ENCODE peak calls at places on chromosomes 12 and 14, in five cellular contexts. I, E, D, J and Z are unnamed samples.

GRCh38 chr12:113092478-113093408 is 36.2 kb downstream of the DTX1 start:
- DNase-seq in I (no peak), E (peak; percentile 43), D (peak; percentile 34), J (no peak), Z (peak; percentile 63)

GRCh38 chr14:65277027-65277426 is 135.5 kb upstream of the FUT8 start:
- DNase-seq in I (no peak), E (no peak), D (no peak), J (no peak), Z (no peak)

GRCh38 chr12:122395319-122395718 is 27.1 kb downstream of the CLIP1 start:
- DNase-seq in I (no peak), E (no peak), D (no peak), J (peak; percentile 83), Z (no peak)

GRCh38 chr12:96225003-96225855 is 31.1 kb downstream of the ELK3 start:
- DNase-seq in I (no peak), E (no peak), D (no peak), J (no peak), Z (peak; percentile 52)

GRCh38 chr12:56988207-56988739 is 18.1 kb downstream of the ZBTB39 start:
- DNase-seq in I (no peak), E (peak; percentile 1), D (no peak), J (peak; percentile 80), Z (no peak)

GRCh38 chr12:107431942-107432341 is 253.7 kb upstream of the PWP1 start:
- DNase-seq in I (no peak), E (peak; percentile 8), D (no peak), J (no peak), Z (no peak)

GRCh38 chr12:25992026-25992782 is 33.7 kb downstream of the RASSF8 start:
- DNase-seq in I (no peak), E (no peak), D (no peak), J (no peak), Z (no peak)

GRCh38 chr14:76617440-76617839 is 143.8 kb upstream of the VASH1 start:
- DNase-seq in I (no peak), E (no peak), D (no peak), J (no peak), Z (no peak)

GRCh38 chr14:81655423-81656314 is 122.0 kb upstream of the SEL1L start:
- DNase-seq in I (peak; percentile 50), E (peak; percentile 3), D (no peak), J (peak; percentile 21), Z (no peak)

GRCh38 chr12:73863541-73863940 is 674.1 kb upstream of the ATXN7L3B start:
- DNase-seq in I (no peak), E (no peak), D (no peak), J (peak; percentile 69), Z (no peak)

GRCh38 chr12:24615967-24616411 is 332.9 kb downstream of the BCAT1 start:
- DNase-seq in I (no peak), E (no peak), D (no peak), J (peak; percentile 36), Z (no peak)

GRCh38 chr14:76863724-76864407 is 37.7 kb downstream of the LRRC74A start:
- DNase-seq in I (no peak), E (peak; percentile 52), D (no peak), J (no peak), Z (peak; percentile 65)

GRCh38 chr14:37903561-37904191 is 304.0 kb upstream of the SSTR1 start:
- DNase-seq in I (no peak), E (peak; percentile 29), D (no peak), J (peak; percentile 14), Z (no peak)

GRCh38 chr14:29310757-29311156 is 544.2 kb downstream of the FOXG1 start:
- DNase-seq in I (no peak), E (no peak), D (no peak), J (peak; percentile 31), Z (no peak)

GRCh38 chr12:121364657-121365265 is 12.6 kb upstream of the ANAPC5 start:
- DNase-seq in I (no peak), E (no peak), D (no peak), J (peak; percentile 57), Z (no peak)

GRCh38 chr12:132178801-132179401 is 34.6 kb downstream of the NOC4L start:
- DNase-seq in I (no peak), E (no peak), D (no peak), J (no peak), Z (peak; percentile 21)

GRCh38 chr12:44377443-44378160 is 498.5 kb downstream of the NELL2 start:
- DNase-seq in I (no peak), E (no peak), D (no peak), J (no peak), Z (no peak)

GRCh38 chr12:38124247-38125012 is 192.1 kb upstream of the ALG10B start:
- DNase-seq in I (no peak), E (no peak), D (no peak), J (no peak), Z (no peak)

GRCh38 chr12:8034802-8035201 is 2.3 kb downstream of the FOXJ2 start:
- DNase-seq in I (no peak), E (no peak), D (no peak), J (no peak), Z (no peak)

GRCh38 chr12:122793685-122794106 is 19.3 kb downstream of the CCDC62 start:
- DNase-seq in I (no peak), E (peak; percentile 70), D (no peak), J (peak; percentile 37), Z (no peak)

GRCh38 chr14:46580941-46581671 is 70.5 kb downstream of the RPL10L start:
- DNase-seq in I (no peak), E (peak; percentile 38), D (no peak), J (no peak), Z (no peak)

GRCh38 chr12:97995085-97995484 is 520.3 kb upstream of the TMPO start:
- DNase-seq in I (no peak), E (no peak), D (no peak), J (no peak), Z (no peak)

GRCh38 chr12:9948606-9949286 is 16.6 kb upstream of the CLEC2A start:
- DNase-seq in I (no peak), E (peak; percentile 87), D (no peak), J (no peak), Z (no peak)

GRCh38 chr12:102376251-102376747 is 104.1 kb downstream of the IGF1 start:
- DNase-seq in I (no peak), E (no peak), D (no peak), J (no peak), Z (no peak)

GRCh38 chr12:19161251-19161650 is 31.7 kb downstream of the PLEKHA5 start:
- DNase-seq in I (no peak), E (no peak), D (no peak), J (no peak), Z (no peak)

GRCh38 chr14:71716371-71716770 is 215.9 kb upstream of the RGS6 start:
- DNase-seq in I (no peak), E (no peak), D (no peak), J (no peak), Z (no peak)

GRCh38 chr14:30291216-30291615 is 267.7 kb upstream of the G2E3 start:
- DNase-seq in I (no peak), E (no peak), D (no peak), J (peak; percentile 3), Z (no peak)

GRCh38 chr12:130916251-130916911 is 37.3 kb upstream of the ADGRD1 start:
- DNase-seq in I (peak; percentile 60), E (peak; percentile 69), D (peak; percentile 29), J (peak; percentile 17), Z (peak; percentile 73)

GRCh38 chr12:113135178-113136127 is at the start of gene RASAL1:
- DNase-seq in I (no peak), E (peak; percentile 43), D (peak; percentile 51), J (no peak), Z (no peak)

GRCh38 chr14:38297681-38298080 is 41.8 kb upstream of the CLEC14A start:
- DNase-seq in I (no peak), E (no peak), D (no peak), J (no peak), Z (no peak)

GRCh38 chr12:99670635-99671034 is 23.1 kb downstream of the GARIN6 start:
- DNase-seq in I (no peak), E (no peak), D (no peak), J (no peak), Z (no peak)